ENCODE peak calls at places on chromosomes 16 and 17, in nine cellular contexts. R, P, I, D, L, Q, W, X and M are unnamed samples.

GRCh38 chr17:4573682-4574081 is 10.6 kb upstream of the SMTNL2 start:
- DNase-seq in W (no peak), L (no peak), P (no peak), R (no peak), D (no peak), X (peak), Q (no peak), I (no peak), M (no peak)

GRCh38 chr17:8223356-8224063 is 13.1 kb upstream of the AURKB start:
- DNase-seq in Q (peak), P (peak), W (peak), R (peak), D (peak), X (peak), L (peak), I (peak), M (no peak)

GRCh38 chr17:2060681-2061440 is 6.0 kb downstream of the HIC1 start:
- DNase-seq in W (no peak), P (no peak), X (no peak), I (no peak), R (no peak), L (no peak), Q (peak), D (no peak), M (no peak)

GRCh38 chr17:41308251-41308917 is 725 bp downstream of the KRTAP16-1 start:
- DNase-seq in R (no peak), X (peak), Q (no peak), I (no peak), L (peak), P (peak), D (peak), W (peak), M (no peak)

GRCh38 chr16:52546291-52546941 is 527 bp downstream of the TOX3 start:
- DNase-seq in D (no peak), I (peak), X (no peak), P (no peak), Q (no peak), L (no peak), R (no peak), W (no peak), M (no peak)

GRCh38 chr17:45296003-45296832 is 20.6 kb downstream of the MAP3K14 start:
- DNase-seq in I (no peak), D (no peak), W (no peak), L (no peak), X (no peak), Q (peak), R (no peak), P (no peak), M (no peak)

GRCh38 chr17:38656959-38657823 is 17.6 kb downstream of the EPOP start:
- DNase-seq in D (no peak), I (peak), Q (no peak), P (no peak), X (no peak), L (no peak), R (peak), W (peak), M (no peak)

GRCh38 chr17:73633736-73634135 is 10.5 kb downstream of the SDK2 start:
- DNase-seq in Q (no peak), X (no peak), I (no peak), P (no peak), R (no peak), D (no peak), L (no peak), W (no peak), M (no peak)

GRCh38 chr16:50573947-50574751 is 26.0 kb downstream of the NKD1 start:
- DNase-seq in P (no peak), W (no peak), R (no peak), D (no peak), Q (no peak), X (no peak), I (no peak), L (no peak), M (no peak)

GRCh38 chr16:782766-783403 is 5.3 kb downstream of the RPUSD1 start:
- DNase-seq in W (no peak), D (no peak), R (no peak), P (no peak), L (no peak), I (no peak), Q (no peak), X (no peak), M (no peak)

GRCh38 chr16:3088450-3088849 is 10.6 kb downstream of the ZSCAN10 start:
- DNase-seq in W (no peak), L (no peak), P (no peak), X (no peak), R (no peak), D (peak), Q (no peak), I (no peak), M (no peak)

GRCh38 chr17:64218066-64218465 is 45.0 kb downstream of the TEX2 start:
- DNase-seq in P (no peak), X (peak), I (no peak), D (no peak), L (no peak), W (no peak), R (no peak), Q (no peak), M (no peak)

GRCh38 chr17:68819465-68819864 is 135.7 kb downstream of the ABCA8 start:
- DNase-seq in R (no peak), L (no peak), D (no peak), W (no peak), Q (no peak), I (no peak), X (no peak), P (no peak), M (no peak)

GRCh38 chr16:85490971-85491771 is 122.0 kb upstream of the GSE1 start:
- DNase-seq in R (peak), I (no peak), P (no peak), X (peak), L (peak), Q (no peak), W (peak), D (no peak), M (no peak)

GRCh38 chr17:47713980-47714689 is 18.9 kb upstream of the TBX21 start:
- DNase-seq in L (no peak), X (no peak), Q (no peak), D (no peak), W (no peak), P (no peak), I (no peak), R (no peak), M (no peak)

GRCh38 chr17:46915596-46915995 is 7.4 kb upstream of the GOSR2 start:
- DNase-seq in L (no peak), R (no peak), Q (no peak), X (no peak), P (no peak), D (no peak), I (no peak), W (no peak), M (no peak)

GRCh38 chr16:24253192-24253591 is 2.9 kb upstream of the CACNG3 start:
- DNase-seq in P (no peak), X (peak), L (peak), D (no peak), R (no peak), W (peak), Q (peak), I (peak), M (no peak)

GRCh38 chr16:52283581-52284375 is 263.2 kb downstream of the TOX3 start:
- DNase-seq in W (no peak), X (no peak), Q (no peak), D (no peak), L (no peak), P (no peak), R (no peak), I (no peak), M (no peak)

GRCh38 chr17:74758846-74759163 is 10.4 kb downstream of the NHERF1 start:
- DNase-seq in I (no peak), P (peak), W (no peak), D (no peak), R (no peak), Q (no peak), X (no peak), L (no peak), M (peak)

GRCh38 chr16:6687593-6687992 is 645.1 kb upstream of the RBFOX1 start:
- DNase-seq in R (no peak), W (no peak), P (no peak), I (no peak), L (no peak), Q (no peak), X (no peak), D (no peak), M (no peak)

GRCh38 chr16:49734330-49734729 is 121.6 kb downstream of the ZNF423 start:
- DNase-seq in R (no peak), Q (no peak), L (no peak), W (peak), I (no peak), P (no peak), X (no peak), D (no peak), M (no peak)

GRCh38 chr16:84143784-84144199 is 1.2 kb downstream of the HSDL1 start:
- DNase-seq in X (peak), D (no peak), W (no peak), Q (no peak), I (no peak), R (no peak), L (no peak), P (no peak), M (no peak)

GRCh38 chr17:77657821-77658220 is 300.7 kb upstream of the TNRC6C start:
- DNase-seq in D (peak), L (no peak), P (no peak), I (no peak), Q (no peak), R (no peak), X (no peak), W (no peak), M (no peak)

GRCh38 chr17:62689441-62690167 is 62.1 kb downstream of the MRC2 start:
- DNase-seq in I (no peak), D (no peak), L (no peak), Q (no peak), W (no peak), P (no peak), X (no peak), R (no peak), M (no peak)

GRCh38 chr17:66967867-66968543 is 3.5 kb downstream of the CACNG4 start:
- DNase-seq in P (no peak), Q (no peak), L (no peak), D (no peak), I (no peak), R (no peak), W (no peak), X (no peak), M (no peak)

GRCh38 chr17:77772461-77772897 is 186.0 kb upstream of the TNRC6C start:
- DNase-seq in I (no peak), X (peak), D (peak), R (peak), Q (peak), P (no peak), W (peak), L (peak), M (no peak)

GRCh38 chr17:82215972-82216300 is 3.3 kb upstream of the CCDC57 start:
- DNase-seq in X (no peak), P (no peak), L (no peak), D (no peak), I (no peak), R (no peak), Q (no peak), W (no peak), M (no peak)

GRCh38 chr17:18248300-18248731 is 10.2 kb downstream of the FLII start:
- DNase-seq in Q (peak), P (peak), X (peak), I (peak), W (peak), D (no peak), R (no peak), L (peak), M (no peak)
- H3K27ac ChIP-seq in Q (no peak), P (no peak), X (no peak), I (peak), W (no peak), D (peak), R (no peak), L (no peak), M (peak)

GRCh38 chr16:14373901-14374300 is 256.2 kb downstream of the PARN start:
- DNase-seq in X (no peak), W (no peak), P (no peak), L (no peak), D (no peak), R (no peak), I (no peak), Q (no peak), M (no peak)
- H3K27ac ChIP-seq in X (no peak), W (no peak), P (no peak), L (no peak), D (no peak), R (no peak), I (no peak), Q (no peak), M (no peak)

GRCh38 chr17:12790806-12791148 is 1.5 kb downstream of the ARHGAP44 start:
- DNase-seq in I (no peak), L (no peak), X (no peak), P (no peak), R (no peak), Q (no peak), D (peak), W (no peak), M (no peak)

GRCh38 chr17:12794919-12795517 is 5.7 kb downstream of the ARHGAP44 start:
- DNase-seq in L (no peak), R (no peak), D (no peak), I (no peak), X (no peak), P (no peak), Q (no peak), W (no peak), M (no peak)

GRCh38 chr17:12789075-12789975 is at the start of gene ARHGAP44:
- DNase-seq in I (peak), R (peak), Q (peak), X (peak), W (peak), D (peak), L (no peak), P (peak), M (peak)

DNA sequence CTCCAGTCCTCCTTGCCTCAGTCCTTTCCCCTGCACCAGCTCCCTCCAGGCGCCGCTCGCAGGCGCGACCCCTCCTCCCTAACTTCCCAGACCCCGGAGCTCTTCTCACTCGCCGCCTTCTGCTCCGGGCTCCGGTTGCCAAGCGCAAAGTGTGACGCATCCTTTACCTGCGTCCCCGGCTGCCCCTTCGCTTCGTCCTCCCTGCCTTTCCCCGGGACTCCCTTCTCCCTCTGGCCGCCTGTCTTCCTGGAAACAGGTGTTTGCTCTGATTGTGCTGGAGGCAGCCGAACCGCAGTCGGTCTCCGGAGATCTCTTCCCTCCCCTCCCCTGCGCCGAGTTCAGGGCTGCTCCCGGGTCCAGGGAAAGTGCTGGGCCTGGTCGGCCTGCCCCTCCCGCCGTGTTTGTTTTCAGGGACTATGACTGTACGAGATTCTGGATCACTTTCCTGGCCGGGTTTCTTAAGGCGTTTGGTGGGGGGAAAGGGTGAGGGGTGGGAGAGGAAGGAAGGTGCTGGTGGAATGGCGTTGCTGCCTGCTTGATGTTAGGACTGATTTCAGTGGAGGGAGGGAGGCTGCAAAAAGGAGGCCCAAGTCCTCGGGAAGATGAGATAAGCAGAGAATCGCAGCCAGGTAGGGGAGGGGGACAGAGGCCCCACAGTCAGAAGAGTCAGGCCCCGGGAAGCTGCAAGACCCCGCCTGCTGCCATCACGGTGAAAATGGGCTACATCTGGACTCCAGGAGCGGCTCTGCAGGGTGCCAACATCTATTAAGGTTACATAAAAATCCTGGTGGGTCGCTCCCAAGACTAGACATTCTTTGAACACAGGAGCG is 893 bp downstream of the ARHGAP44 start:
- DNase-seq in Q (no peak), I (peak), P (peak), X (no peak), L (no peak), W (peak), D (peak), R (peak), M (no peak)
- H3K27ac ChIP-seq in Q (no peak), I (peak), P (peak), X (no peak), L (no peak), W (no peak), D (peak), R (peak), M (no peak)

GRCh38 chr17:10115536-10115932 is 82.9 kb downstream of the GAS7 start:
- DNase-seq in P (no peak), X (no peak), L (no peak), W (no peak), Q (no peak), D (no peak), R (no peak), I (no peak), M (no peak)
- H3K27ac ChIP-seq in P (no peak), X (no peak), L (peak), W (no peak), Q (peak), D (peak), R (peak), I (peak), M (no peak)